ENCODE peak calls at places on chromosomes 13 and 19, in nine cellular contexts. Q, T, L, P, A, J, M, K and D are unnamed samples.

GRCh38 chr13:35930665-35931631 is 200.2 kb downstream of the DCLK1 start:
- DNase-seq in Q (peak), T (no peak), L (no peak), P (no peak), A (no peak), J (no peak), M (no peak), K (no peak), D (no peak)

GRCh38 chr19:49110567-49110966 is 3.6 kb upstream of the LIN7B start:
- DNase-seq in Q (no peak), T (no peak), L (no peak), P (no peak), A (no peak), J (no peak), M (no peak), K (no peak), D (no peak)

GRCh38 chr13:100300708-100301107 is 211.8 kb downstream of the PCCA start:
- DNase-seq in Q (no peak), T (no peak), L (no peak), P (no peak), A (no peak), J (no peak), M (no peak), K (no peak), D (no peak)

GRCh38 chr19:33124207-33125098 is 7.5 kb upstream of the WDR88 start:
- DNase-seq in Q (no peak), T (no peak), L (no peak), P (no peak), A (no peak), J (no peak), M (peak), K (no peak), D (no peak)

GRCh38 chr19:18856385-18857126 is 24.8 kb downstream of the UPF1 start:
- DNase-seq in Q (no peak), T (no peak), L (no peak), P (no peak), A (no peak), J (peak), M (no peak), K (no peak), D (no peak)

GRCh38 chr13:25371608-25372274 is at the start of gene ATP8A2:
- DNase-seq in Q (no peak), T (no peak), L (no peak), P (no peak), A (no peak), J (no peak), M (no peak), K (no peak), D (no peak)

GRCh38 chr19:51016798-51017683 is 2.5 kb downstream of the KLK10 start:
- DNase-seq in Q (peak), T (peak), L (peak), P (peak), A (peak), J (peak), M (peak), K (peak), D (no peak)

GRCh38 chr13:98162935-98163334 is 14.1 kb downstream of the RNF113B start:
- DNase-seq in Q (no peak), T (no peak), L (no peak), P (no peak), A (no peak), J (no peak), M (no peak), K (no peak), D (no peak)

GRCh38 chr13:20412761-20413355 is 112.8 kb downstream of the CRYL1 start:
- DNase-seq in Q (no peak), T (no peak), L (no peak), P (no peak), A (no peak), J (no peak), M (peak), K (no peak), D (no peak)

GRCh38 chr13:98504371-98504963 is 72.4 kb downstream of the STK24 start:
- DNase-seq in Q (no peak), T (no peak), L (peak), P (no peak), A (no peak), J (no peak), M (peak), K (no peak), D (no peak)